ENCODE peak calls at places on chromosome 10, in ten cellular contexts. One of them, this sample, is unnamed.

GRCh38 chr10:79502561-79503309 is 9.6 kb upstream of the EIF5AL1 start:
- DNase-seq in RWPE1: no peak
- DNase-seq in pancreas: no peak
- DNase-seq in fibroblast of mammary gland: no peak
- DNase-seq in BJ: no peak
- DNase-seq in nephron progenitor cell: peak
- DNase-seq in SK-N-SH: peak
- DNase-seq in K562: peak
- DNase-seq in lower lobe of right lung: no peak
- DNase-seq in GM06990: no peak
- DNase-seq in this sample: peak

GRCh38 chr10:22652988-22653431 is 61.4 kb downstream of the PIP4K2A start:
- DNase-seq in RWPE1: no peak
- DNase-seq in pancreas: no peak
- DNase-seq in fibroblast of mammary gland: no peak
- DNase-seq in BJ: no peak
- DNase-seq in nephron progenitor cell: no peak
- DNase-seq in SK-N-SH: no peak
- DNase-seq in K562: no peak
- DNase-seq in lower lobe of right lung: no peak
- DNase-seq in GM06990: no peak
- DNase-seq in this sample: peak

GRCh38 chr10:51235865-51236264 is 161.6 kb downstream of the PRKG1 start:
- DNase-seq in RWPE1: no peak
- DNase-seq in pancreas: no peak
- DNase-seq in fibroblast of mammary gland: no peak
- DNase-seq in BJ: no peak
- DNase-seq in nephron progenitor cell: no peak
- DNase-seq in SK-N-SH: no peak
- DNase-seq in K562: no peak
- DNase-seq in lower lobe of right lung: no peak
- DNase-seq in GM06990: no peak
- DNase-seq in this sample: no peak

GRCh38 chr10:97463363-97464132 is 17.6 kb downstream of the ZDHHC16 start:
- DNase-seq in RWPE1: peak
- DNase-seq in pancreas: peak
- DNase-seq in fibroblast of mammary gland: peak
- DNase-seq in BJ: peak
- DNase-seq in nephron progenitor cell: peak
- DNase-seq in SK-N-SH: peak
- DNase-seq in K562: peak
- DNase-seq in lower lobe of right lung: no peak
- DNase-seq in GM06990: no peak
- DNase-seq in this sample: peak

GRCh38 chr10:5944389-5945202 is 32.7 kb downstream of the IL15RA start:
- DNase-seq in RWPE1: peak
- DNase-seq in pancreas: peak
- DNase-seq in fibroblast of mammary gland: peak
- DNase-seq in BJ: peak
- DNase-seq in nephron progenitor cell: no peak
- DNase-seq in SK-N-SH: no peak
- DNase-seq in K562: no peak
- DNase-seq in lower lobe of right lung: peak
- DNase-seq in GM06990: no peak
- DNase-seq in this sample: peak

GRCh38 chr10:21191512-21191911 is 294.4 kb upstream of the NEBL start:
- DNase-seq in RWPE1: peak
- DNase-seq in pancreas: no peak
- DNase-seq in fibroblast of mammary gland: no peak
- DNase-seq in BJ: no peak
- DNase-seq in nephron progenitor cell: no peak
- DNase-seq in SK-N-SH: no peak
- DNase-seq in K562: no peak
- DNase-seq in lower lobe of right lung: no peak
- DNase-seq in GM06990: no peak
- DNase-seq in this sample: peak

GRCh38 chr10:71103969-71104368 is 108.4 kb upstream of the UNC5B start:
- DNase-seq in RWPE1: no peak
- DNase-seq in pancreas: no peak
- DNase-seq in fibroblast of mammary gland: no peak
- DNase-seq in BJ: no peak
- DNase-seq in nephron progenitor cell: no peak
- DNase-seq in SK-N-SH: no peak
- DNase-seq in K562: no peak
- DNase-seq in lower lobe of right lung: no peak
- DNase-seq in GM06990: no peak
- DNase-seq in this sample: no peak

GRCh38 chr10:48249763-48250351 is 24.6 kb downstream of the FRMPD2 start:
- DNase-seq in RWPE1: no peak
- DNase-seq in pancreas: no peak
- DNase-seq in fibroblast of mammary gland: no peak
- DNase-seq in BJ: no peak
- DNase-seq in nephron progenitor cell: no peak
- DNase-seq in SK-N-SH: no peak
- DNase-seq in K562: no peak
- DNase-seq in lower lobe of right lung: no peak
- DNase-seq in GM06990: no peak
- DNase-seq in this sample: no peak

GRCh38 chr10:3452234-3452633 is 279.7 kb upstream of the PITRM1 start:
- DNase-seq in RWPE1: peak
- DNase-seq in pancreas: no peak
- DNase-seq in fibroblast of mammary gland: peak
- DNase-seq in BJ: peak
- DNase-seq in nephron progenitor cell: no peak
- DNase-seq in SK-N-SH: no peak
- DNase-seq in K562: no peak
- DNase-seq in lower lobe of right lung: no peak
- DNase-seq in GM06990: no peak
- DNase-seq in this sample: peak
- TF ChIP-seq CTCF in RWPE1: no peak
- TF ChIP-seq CTCF in pancreas: no peak
- TF ChIP-seq CTCF in fibroblast of mammary gland: peak
- TF ChIP-seq CTCF in BJ: peak
- TF ChIP-seq CTCF in nephron progenitor cell: no peak
- TF ChIP-seq CTCF in SK-N-SH: peak
- TF ChIP-seq CTCF in K562: no peak
- TF ChIP-seq CTCF in lower lobe of right lung: peak
- TF ChIP-seq CTCF in GM06990: peak
- TF ChIP-seq CTCF in this sample: no peak

DNA sequence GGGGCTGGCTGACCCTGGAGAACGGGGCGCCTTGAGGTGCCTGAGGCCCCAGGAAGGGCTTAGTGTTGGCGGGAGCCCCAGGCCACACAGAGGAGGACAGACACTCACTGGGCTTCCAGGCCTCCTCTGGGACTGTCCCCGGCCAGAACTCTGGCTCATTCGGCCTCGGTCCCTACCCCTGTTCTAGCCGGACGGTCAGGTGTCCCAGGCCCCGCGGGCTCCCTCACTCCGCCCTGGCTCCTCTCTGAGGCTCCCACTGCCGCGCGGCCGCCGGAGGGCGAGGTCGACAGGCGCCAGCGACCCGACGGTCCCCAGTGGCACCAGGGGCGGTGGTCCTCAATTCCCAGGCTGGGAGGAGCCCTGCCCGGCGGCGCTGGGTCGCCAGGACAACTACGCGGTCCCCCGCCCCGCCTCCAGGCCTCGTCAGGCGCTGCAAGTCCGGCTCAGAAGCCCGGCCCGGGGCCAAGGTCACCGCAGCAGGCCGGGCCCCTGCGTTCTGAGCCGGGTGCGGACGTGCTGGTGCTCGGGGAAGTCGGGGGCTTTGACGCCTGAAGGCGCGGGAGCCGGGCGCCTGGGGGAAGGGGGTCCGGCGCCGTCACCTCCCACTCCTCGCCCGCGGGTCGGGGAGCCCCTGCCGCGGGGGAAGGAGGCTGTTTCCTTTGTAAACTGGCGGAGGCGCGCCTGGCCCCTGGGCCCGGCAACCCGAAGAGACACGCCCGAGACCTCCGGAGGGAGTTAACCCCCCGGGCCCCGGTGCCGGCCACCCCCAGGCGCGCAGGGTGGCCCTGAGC is 1.1 kb upstream of the PWWP2B start:
- DNase-seq in RWPE1: no peak
- DNase-seq in pancreas: peak
- DNase-seq in fibroblast of mammary gland: peak
- DNase-seq in BJ: no peak
- DNase-seq in nephron progenitor cell: peak
- DNase-seq in SK-N-SH: peak
- DNase-seq in K562: peak
- DNase-seq in lower lobe of right lung: peak
- DNase-seq in GM06990: no peak
- DNase-seq in this sample: no peak
- TF ChIP-seq CTCF in RWPE1: no peak
- TF ChIP-seq CTCF in pancreas: no peak
- TF ChIP-seq CTCF in fibroblast of mammary gland: no peak
- TF ChIP-seq CTCF in BJ: no peak
- TF ChIP-seq CTCF in nephron progenitor cell: no peak
- TF ChIP-seq CTCF in SK-N-SH: no peak
- TF ChIP-seq CTCF in K562: no peak
- TF ChIP-seq CTCF in lower lobe of right lung: no peak
- TF ChIP-seq CTCF in GM06990: no peak
- TF ChIP-seq CTCF in this sample: no peak

DNA sequence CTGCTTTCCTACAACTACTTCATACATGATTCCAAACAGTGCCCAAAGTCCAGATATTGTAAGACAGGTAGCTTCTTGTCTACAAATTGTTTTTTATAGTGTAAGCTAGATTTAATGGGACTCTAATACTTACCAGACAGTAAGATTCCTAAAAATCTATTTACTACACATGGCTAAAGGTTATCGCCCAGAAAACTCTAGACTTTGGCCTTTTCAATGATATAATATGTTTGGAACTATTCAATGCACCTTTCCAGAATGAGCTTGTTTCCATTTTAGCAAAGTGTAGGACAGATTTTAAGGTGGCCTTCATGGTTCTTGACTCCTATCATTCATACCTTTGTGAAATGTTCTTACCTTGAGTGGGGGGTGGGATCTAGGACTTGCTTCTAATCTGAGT is 951.0 kb downstream of the SORCS1 start:
- DNase-seq in RWPE1: no peak
- DNase-seq in pancreas: no peak
- DNase-seq in fibroblast of mammary gland: no peak
- DNase-seq in BJ: no peak
- DNase-seq in nephron progenitor cell: no peak
- DNase-seq in SK-N-SH: no peak
- DNase-seq in K562: no peak
- DNase-seq in lower lobe of right lung: no peak
- DNase-seq in GM06990: no peak
- DNase-seq in this sample: no peak
- TF ChIP-seq CTCF in RWPE1: no peak
- TF ChIP-seq CTCF in pancreas: no peak
- TF ChIP-seq CTCF in fibroblast of mammary gland: no peak
- TF ChIP-seq CTCF in BJ: no peak
- TF ChIP-seq CTCF in nephron progenitor cell: no peak
- TF ChIP-seq CTCF in SK-N-SH: no peak
- TF ChIP-seq CTCF in K562: no peak
- TF ChIP-seq CTCF in lower lobe of right lung: no peak
- TF ChIP-seq CTCF in GM06990: no peak
- TF ChIP-seq CTCF in this sample: no peak

GRCh38 chr10:118615888-118616287 is 20.4 kb upstream of the PRLHR start:
- DNase-seq in RWPE1: peak
- DNase-seq in pancreas: no peak
- DNase-seq in fibroblast of mammary gland: peak
- DNase-seq in BJ: no peak
- DNase-seq in nephron progenitor cell: no peak
- DNase-seq in SK-N-SH: peak
- DNase-seq in K562: peak
- DNase-seq in lower lobe of right lung: no peak
- DNase-seq in GM06990: no peak
- DNase-seq in this sample: peak
- TF ChIP-seq CTCF in RWPE1: no peak
- TF ChIP-seq CTCF in pancreas: no peak
- TF ChIP-seq CTCF in fibroblast of mammary gland: no peak
- TF ChIP-seq CTCF in BJ: no peak
- TF ChIP-seq CTCF in nephron progenitor cell: no peak
- TF ChIP-seq CTCF in SK-N-SH: peak
- TF ChIP-seq CTCF in K562: no peak
- TF ChIP-seq CTCF in lower lobe of right lung: no peak
- TF ChIP-seq CTCF in GM06990: no peak
- TF ChIP-seq CTCF in this sample: no peak

GRCh38 chr10:43823237-43823605 is 174.5 kb upstream of the ZNF32 start:
- DNase-seq in RWPE1: no peak
- DNase-seq in pancreas: no peak
- DNase-seq in fibroblast of mammary gland: peak
- DNase-seq in BJ: peak
- DNase-seq in nephron progenitor cell: no peak
- DNase-seq in SK-N-SH: no peak
- DNase-seq in K562: no peak
- DNase-seq in lower lobe of right lung: no peak
- DNase-seq in GM06990: no peak
- DNase-seq in this sample: no peak
- TF ChIP-seq CTCF in RWPE1: no peak
- TF ChIP-seq CTCF in pancreas: no peak
- TF ChIP-seq CTCF in fibroblast of mammary gland: no peak
- TF ChIP-seq CTCF in BJ: no peak
- TF ChIP-seq CTCF in nephron progenitor cell: no peak
- TF ChIP-seq CTCF in SK-N-SH: no peak
- TF ChIP-seq CTCF in K562: no peak
- TF ChIP-seq CTCF in lower lobe of right lung: no peak
- TF ChIP-seq CTCF in GM06990: no peak
- TF ChIP-seq CTCF in this sample: no peak

DNA sequence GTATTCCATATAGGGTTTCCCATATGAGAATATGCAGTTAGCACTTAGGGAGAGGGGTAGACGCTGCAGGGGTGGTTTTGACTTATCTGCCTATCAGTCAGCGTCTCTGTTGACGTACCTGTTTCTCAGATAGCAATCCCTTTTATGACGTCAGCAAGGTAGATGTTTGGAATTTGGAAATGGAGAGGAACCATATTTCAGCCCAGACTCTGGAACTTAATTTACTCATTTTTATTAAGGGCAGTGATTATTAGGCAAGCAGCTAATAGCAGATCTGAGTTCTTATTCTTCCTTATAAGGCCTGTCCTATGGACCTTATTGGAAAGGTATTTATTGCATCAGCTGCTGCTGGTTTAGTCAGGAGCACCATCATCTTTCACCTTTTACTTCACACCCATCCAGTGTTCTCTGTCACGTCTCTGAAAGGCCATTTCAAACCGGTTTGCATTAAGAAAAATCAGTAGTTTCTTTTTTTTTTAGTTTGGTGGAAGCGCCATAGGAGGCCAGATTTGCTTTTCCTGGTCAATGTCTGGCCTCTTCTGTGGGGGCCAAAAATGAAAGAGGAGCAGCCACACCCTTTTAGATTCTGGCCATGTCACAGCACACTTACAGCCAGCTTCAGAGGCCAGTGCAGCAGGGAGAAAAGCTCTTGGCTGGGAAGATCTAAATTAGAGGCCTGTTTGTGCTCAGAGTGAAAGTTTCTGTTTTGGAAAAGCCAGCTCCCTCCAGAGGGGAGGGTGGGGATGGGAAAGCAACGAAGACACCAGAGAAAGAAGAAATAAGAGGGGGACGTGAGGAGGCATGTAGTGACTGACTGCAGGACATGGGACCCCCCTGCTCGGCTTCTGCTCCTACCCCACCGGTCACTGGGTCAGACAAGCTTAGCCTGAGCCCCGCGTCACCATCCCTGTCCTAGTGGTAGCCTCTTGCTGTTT is 146.3 kb downstream of the TCF7L2 start:
- DNase-seq in RWPE1: no peak
- DNase-seq in pancreas: no peak
- DNase-seq in fibroblast of mammary gland: no peak
- DNase-seq in BJ: no peak
- DNase-seq in nephron progenitor cell: no peak
- DNase-seq in SK-N-SH: no peak
- DNase-seq in K562: no peak
- DNase-seq in lower lobe of right lung: no peak
- DNase-seq in GM06990: no peak
- DNase-seq in this sample: no peak
- TF ChIP-seq CTCF in RWPE1: no peak
- TF ChIP-seq CTCF in pancreas: no peak
- TF ChIP-seq CTCF in fibroblast of mammary gland: no peak
- TF ChIP-seq CTCF in BJ: no peak
- TF ChIP-seq CTCF in nephron progenitor cell: no peak
- TF ChIP-seq CTCF in SK-N-SH: no peak
- TF ChIP-seq CTCF in K562: no peak
- TF ChIP-seq CTCF in lower lobe of right lung: no peak
- TF ChIP-seq CTCF in GM06990: no peak
- TF ChIP-seq CTCF in this sample: no peak

This sample was measured in PC-3.